ENCODE peak calls at places on chromosome 10, in ten cellular contexts. One of them, this sample, is unnamed.

GRCh38 chr10:116761883-116762282 is 19.5 kb upstream of the HSPA12A start:
- DNase-seq in NCI-H1105: no peak
- DNase-seq in COLO829: no peak
- DNase-seq in GM20000: no peak
- DNase-seq in activated T-helper 1 cell treated with anti-CD3 and anti-CD28 coated beads, Interleukin-2, amount 50 U/mL, for 16 hours: no peak
- DNase-seq in GM06990: no peak
- DNase-seq in pons: peak; percentile 77
- DNase-seq in ELR: no peak
- DNase-seq in fibroblast of mammary gland: no peak
- DNase-seq in HFF-Myc: no peak
- DNase-seq in this sample: no peak

GRCh38 chr10:790821-791551 is 101.5 kb upstream of the DIP2C start:
- DNase-seq in NCI-H1105: no peak
- DNase-seq in COLO829: no peak
- DNase-seq in GM20000: no peak
- DNase-seq in activated T-helper 1 cell treated with anti-CD3 and anti-CD28 coated beads, Interleukin-2, amount 50 U/mL, for 16 hours: no peak
- DNase-seq in GM06990: no peak
- DNase-seq in pons: no peak
- DNase-seq in ELR: no peak
- DNase-seq in fibroblast of mammary gland: no peak
- DNase-seq in HFF-Myc: no peak
- DNase-seq in this sample: no peak

GRCh38 chr10:91607661-91608442 is 25.0 kb downstream of the PPP1R3C start:
- DNase-seq in NCI-H1105: no peak
- DNase-seq in COLO829: no peak
- DNase-seq in GM20000: no peak
- DNase-seq in activated T-helper 1 cell treated with anti-CD3 and anti-CD28 coated beads, Interleukin-2, amount 50 U/mL, for 16 hours: no peak
- DNase-seq in GM06990: no peak
- DNase-seq in pons: no peak
- DNase-seq in ELR: no peak
- DNase-seq in fibroblast of mammary gland: no peak
- DNase-seq in HFF-Myc: no peak
- DNase-seq in this sample: no peak

GRCh38 chr10:48551796-48552591 is 52.9 kb downstream of the ARHGAP22 start:
- DNase-seq in NCI-H1105: peak; percentile 13
- DNase-seq in COLO829: peak; percentile 57
- DNase-seq in GM20000: peak; percentile 67
- DNase-seq in activated T-helper 1 cell treated with anti-CD3 and anti-CD28 coated beads, Interleukin-2, amount 50 U/mL, for 16 hours: no peak
- DNase-seq in GM06990: no peak
- DNase-seq in pons: peak; percentile 74
- DNase-seq in ELR: peak; percentile 65
- DNase-seq in fibroblast of mammary gland: peak; percentile 57
- DNase-seq in HFF-Myc: peak; percentile 33
- DNase-seq in this sample: peak; percentile 54

GRCh38 chr10:127090135-127090534 is 106.3 kb downstream of the INSYN2A start:
- DNase-seq in NCI-H1105: no peak
- DNase-seq in COLO829: no peak
- DNase-seq in GM20000: no peak
- DNase-seq in activated T-helper 1 cell treated with anti-CD3 and anti-CD28 coated beads, Interleukin-2, amount 50 U/mL, for 16 hours: no peak
- DNase-seq in GM06990: no peak
- DNase-seq in pons: no peak
- DNase-seq in ELR: no peak
- DNase-seq in fibroblast of mammary gland: no peak
- DNase-seq in HFF-Myc: no peak
- DNase-seq in this sample: no peak

GRCh38 chr10:99431190-99431549 is 746 bp upstream of the GOT1 start:
- DNase-seq in NCI-H1105: no peak
- DNase-seq in COLO829: no peak
- DNase-seq in GM20000: no peak
- DNase-seq in activated T-helper 1 cell treated with anti-CD3 and anti-CD28 coated beads, Interleukin-2, amount 50 U/mL, for 16 hours: no peak
- DNase-seq in GM06990: no peak
- DNase-seq in pons: peak; percentile 76
- DNase-seq in ELR: peak; percentile 67
- DNase-seq in fibroblast of mammary gland: peak; percentile 66
- DNase-seq in HFF-Myc: no peak
- DNase-seq in this sample: peak; percentile 65

GRCh38 chr10:19283285-19283684 is 234.7 kb downstream of the MALRD1 start:
- DNase-seq in NCI-H1105: no peak
- DNase-seq in COLO829: no peak
- DNase-seq in GM20000: no peak
- DNase-seq in activated T-helper 1 cell treated with anti-CD3 and anti-CD28 coated beads, Interleukin-2, amount 50 U/mL, for 16 hours: no peak
- DNase-seq in GM06990: no peak
- DNase-seq in pons: no peak
- DNase-seq in ELR: no peak
- DNase-seq in fibroblast of mammary gland: no peak
- DNase-seq in HFF-Myc: no peak
- DNase-seq in this sample: no peak

GRCh38 chr10:6593140-6593740 is 13.2 kb upstream of the PRKCQ start:
- DNase-seq in NCI-H1105: no peak
- DNase-seq in COLO829: no peak
- DNase-seq in GM20000: no peak
- DNase-seq in activated T-helper 1 cell treated with anti-CD3 and anti-CD28 coated beads, Interleukin-2, amount 50 U/mL, for 16 hours: no peak
- DNase-seq in GM06990: no peak
- DNase-seq in pons: no peak
- DNase-seq in ELR: peak; percentile 5
- DNase-seq in fibroblast of mammary gland: no peak
- DNase-seq in HFF-Myc: no peak
- DNase-seq in this sample: no peak

GRCh38 chr10:110893559-110894179 is 21.9 kb downstream of the PDCD4 start:
- DNase-seq in NCI-H1105: peak; percentile 36
- DNase-seq in COLO829: peak; percentile 33
- DNase-seq in GM20000: peak; percentile 29
- DNase-seq in activated T-helper 1 cell treated with anti-CD3 and anti-CD28 coated beads, Interleukin-2, amount 50 U/mL, for 16 hours: no peak
- DNase-seq in GM06990: no peak
- DNase-seq in pons: peak; percentile 80
- DNase-seq in ELR: peak; percentile 70
- DNase-seq in fibroblast of mammary gland: peak; percentile 64
- DNase-seq in HFF-Myc: no peak
- DNase-seq in this sample: peak; percentile 38

GRCh38 chr10:123885406-123886164 is 6.0 kb downstream of the CPXM2 start:
- DNase-seq in NCI-H1105: no peak
- DNase-seq in COLO829: no peak
- DNase-seq in GM20000: no peak
- DNase-seq in activated T-helper 1 cell treated with anti-CD3 and anti-CD28 coated beads, Interleukin-2, amount 50 U/mL, for 16 hours: no peak
- DNase-seq in GM06990: no peak
- DNase-seq in pons: no peak
- DNase-seq in ELR: no peak
- DNase-seq in fibroblast of mammary gland: no peak
- DNase-seq in HFF-Myc: no peak
- DNase-seq in this sample: no peak